ENCODE peak calls at places on chromosomes 6 and 20, in six cellular contexts. Q, K, V, A, W and L are unnamed samples. For H3K4me1, the result is how much of the 10 kb centered on the place peaks cover.

GRCh38 chr6:77619114-77619513 is 33.7 kb upstream of the MEI4 start:
- DNase-seq in Q (no peak), K (no peak), V (no peak), A (no peak), W (no peak), L (no peak)

GRCh38 chr20:57685134-57685851 is 24.5 kb downstream of the PMEPA1 start:
- DNase-seq in Q (no peak), K (no peak), V (peak), A (no peak), W (no peak), L (no peak)

GRCh38 chr6:32254761-32255211 is 30.9 kb upstream of the NOTCH4 start:
- DNase-seq in Q (no peak), K (no peak), V (no peak), A (no peak), W (no peak), L (no peak)

GRCh38 chr6:121965739-121966138 is 433.7 kb upstream of the HSF2 start:
- DNase-seq in Q (no peak), K (no peak), V (no peak), A (no peak), W (no peak), L (no peak)

GRCh38 chr6:29112135-29112534 is 4.3 kb downstream of the OR2J3 start:
- DNase-seq in Q (no peak), K (no peak), V (no peak), A (no peak), W (no peak), L (no peak)

GRCh38 chr20:8853805-8854338 is 215.0 kb upstream of the PLCB4 start:
- DNase-seq in Q (no peak), K (peak), V (no peak), A (peak), W (peak), L (no peak)

GRCh38 chr6:70221025-70221714 is 81.7 kb downstream of the COL9A1 start:
- DNase-seq in Q (no peak), K (peak), V (no peak), A (peak), W (peak), L (no peak)

GRCh38 chr20:21272279-21272678 is 30.9 kb upstream of the XRN2 start:
- DNase-seq in Q (no peak), K (no peak), V (no peak), A (no peak), W (no peak), L (no peak)

GRCh38 chr6:49949062-49949461 is 14.9 kb downstream of the DEFB114 start:
- DNase-seq in Q (no peak), K (no peak), V (no peak), A (no peak), W (no peak), L (no peak)

DNA sequence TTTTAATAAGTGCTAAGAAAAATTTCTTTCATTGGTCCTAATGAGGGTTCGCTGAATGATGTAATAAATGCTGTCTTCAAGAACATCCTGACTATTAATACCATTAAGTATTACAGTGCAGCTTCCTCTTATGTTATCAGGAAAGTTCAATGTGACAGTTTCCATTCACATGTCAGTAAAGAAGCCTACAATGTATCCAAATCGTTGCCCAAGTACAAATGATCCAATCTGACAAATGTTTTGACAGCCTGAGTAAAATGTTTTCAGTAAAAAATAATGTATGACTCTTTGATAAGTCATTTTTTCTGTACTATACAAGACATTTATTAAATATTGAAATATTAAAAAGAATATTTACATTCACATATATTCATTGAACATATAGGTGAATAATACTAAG is 496.1 kb upstream of the MANEA start:
- DNase-seq in Q (no peak), K (no peak), V (no peak), A (no peak), W (no peak), L (no peak)
- H3K27ac ChIP-seq in Q (no peak), K (no peak), V (no peak), A (no peak), W (no peak), L (no peak)

DNA sequence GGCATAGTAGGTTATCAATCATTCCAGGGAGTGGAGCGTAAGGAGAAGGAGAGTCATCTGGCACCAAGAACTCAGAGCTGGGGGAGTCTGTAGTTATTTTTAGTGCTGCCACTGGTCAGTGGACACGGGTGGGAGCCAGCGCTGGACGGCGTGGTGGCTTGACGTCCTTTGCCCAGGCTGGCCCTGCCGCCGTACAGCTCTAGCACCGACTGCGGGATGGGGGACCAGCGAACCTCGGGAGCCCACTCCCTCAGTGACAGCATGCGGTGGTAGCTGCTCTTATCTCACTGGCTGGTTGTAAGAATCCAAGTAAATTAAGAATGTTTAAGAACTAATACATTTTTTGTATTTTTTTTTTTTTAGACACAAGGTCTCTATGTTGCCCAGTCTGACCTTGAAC is 32.5 kb upstream of the RPS6KA2 start:
- DNase-seq in Q (no peak), K (no peak), V (no peak), A (no peak), W (no peak), L (no peak)
- H3K4me1 ChIP-seq in Q (under half), K (under half), V (under half), A (under half), W (under half), L (under half)

GRCh38 chr6:16737926-16738325 is 23.3 kb downstream of the ATXN1 start:
- DNase-seq in Q (no peak), K (no peak), V (no peak), A (no peak), W (no peak), L (no peak)

GRCh38 chr6:16742116-16742515 is 19.1 kb downstream of the ATXN1 start:
- DNase-seq in Q (no peak), K (no peak), V (no peak), A (no peak), W (no peak), L (no peak)

GRCh38 chr6:16743661-16744210 is 17.5 kb downstream of the ATXN1 start:
- DNase-seq in Q (no peak), K (no peak), V (no peak), A (no peak), W (no peak), L (no peak)

GRCh38 chr6:16739329-16739801 is 21.9 kb downstream of the ATXN1 start:
- DNase-seq in Q (no peak), K (no peak), V (no peak), A (peak), W (no peak), L (no peak)

GRCh38 chr6:16741112-16742016 is 19.9 kb downstream of the ATXN1 start:
- DNase-seq in Q (no peak), K (no peak), V (no peak), A (no peak), W (no peak), L (no peak)
- H3K27ac ChIP-seq in Q (peak), K (peak), V (peak), A (no peak), W (no peak), L (no peak)

GRCh38 chr6:105484238-105485161 is 81.6 kb upstream of the PREP start:
- DNase-seq in Q (no peak), K (peak), V (no peak), A (peak), W (peak), L (no peak)

GRCh38 chr6:105483492-105483891 is 80.6 kb upstream of the PREP start:
- DNase-seq in Q (no peak), K (no peak), V (no peak), A (no peak), W (no peak), L (no peak)

GRCh38 chr6:105485456-105485855 is 82.6 kb upstream of the PREP start:
- DNase-seq in Q (no peak), K (no peak), V (no peak), A (peak), W (no peak), L (no peak)

GRCh38 chr6:105482227-105482839 is 79.5 kb upstream of the PREP start:
- DNase-seq in Q (peak), K (no peak), V (peak), A (no peak), W (no peak), L (no peak)

GRCh38 chr6:105482956-105483355 is 80.1 kb upstream of the PREP start:
- DNase-seq in Q (no peak), K (no peak), V (no peak), A (no peak), W (no peak), L (no peak)
- H3K4me1 ChIP-seq in Q (under half), K (under half), V (under half), A (under half), W (under half), L (under half)

GRCh38 chr6:41914343-41914742 is 6.6 kb downstream of the MED20 start:
- DNase-seq in Q (no peak), K (no peak), V (no peak), A (no peak), W (no peak), L (no peak)

GRCh38 chr6:41917528-41917927 is 3.4 kb downstream of the MED20 start:
- DNase-seq in Q (no peak), K (peak), V (no peak), A (no peak), W (no peak), L (no peak)

GRCh38 chr6:41909727-41910126 is 11.2 kb downstream of the MED20 start:
- DNase-seq in Q (no peak), K (no peak), V (no peak), A (no peak), W (no peak), L (no peak)

DNA sequence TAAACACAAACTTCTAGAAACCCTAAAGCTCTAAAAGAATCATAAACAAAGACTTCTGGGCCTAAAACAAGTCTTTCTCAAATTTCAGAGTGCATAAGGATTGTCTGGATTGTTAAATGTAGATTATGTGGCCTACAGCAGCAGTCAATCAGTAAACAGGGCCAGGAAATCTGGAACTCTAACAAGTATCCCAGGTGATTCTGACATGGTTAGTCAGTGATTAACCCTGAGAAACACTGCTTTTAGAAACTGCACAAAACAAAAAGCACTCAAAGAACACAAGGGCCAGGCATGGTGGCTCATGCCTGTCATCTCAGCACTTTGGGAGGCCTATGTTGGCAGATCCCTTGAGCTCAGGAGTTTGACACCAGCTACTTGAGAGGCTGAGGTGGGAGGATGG is 6.1 kb downstream of the MED20 start:
- DNase-seq in Q (no peak), K (no peak), V (no peak), A (no peak), W (no peak), L (no peak)
- H3K27ac ChIP-seq in Q (no peak), K (no peak), V (no peak), A (no peak), W (no peak), L (no peak)

GRCh38 chr20:62420846-62421715 is 6.3 kb downstream of the RBBP8NL start:
- DNase-seq in Q (no peak), K (no peak), V (no peak), A (no peak), W (no peak), L (no peak)
- H3K4me1 ChIP-seq in Q (under half), K (under half), V (under half), A (under half), W (under half), L (under half)

GRCh38 chr6:149013932-149014331 is 267.1 kb downstream of the UST start:
- DNase-seq in Q (no peak), K (no peak), V (no peak), A (no peak), W (no peak), L (no peak)

GRCh38 chr6:149014631-149015171 is 267.9 kb downstream of the UST start:
- DNase-seq in Q (no peak), K (no peak), V (no peak), A (no peak), W (no peak), L (no peak)

GRCh38 chr6:149015224-149015876 is 268.5 kb downstream of the UST start:
- DNase-seq in Q (no peak), K (no peak), V (no peak), A (no peak), W (no peak), L (no peak)

GRCh38 chr6:149008741-149009140 is 261.9 kb downstream of the UST start:
- DNase-seq in Q (no peak), K (no peak), V (no peak), A (no peak), W (no peak), L (no peak)

DNA sequence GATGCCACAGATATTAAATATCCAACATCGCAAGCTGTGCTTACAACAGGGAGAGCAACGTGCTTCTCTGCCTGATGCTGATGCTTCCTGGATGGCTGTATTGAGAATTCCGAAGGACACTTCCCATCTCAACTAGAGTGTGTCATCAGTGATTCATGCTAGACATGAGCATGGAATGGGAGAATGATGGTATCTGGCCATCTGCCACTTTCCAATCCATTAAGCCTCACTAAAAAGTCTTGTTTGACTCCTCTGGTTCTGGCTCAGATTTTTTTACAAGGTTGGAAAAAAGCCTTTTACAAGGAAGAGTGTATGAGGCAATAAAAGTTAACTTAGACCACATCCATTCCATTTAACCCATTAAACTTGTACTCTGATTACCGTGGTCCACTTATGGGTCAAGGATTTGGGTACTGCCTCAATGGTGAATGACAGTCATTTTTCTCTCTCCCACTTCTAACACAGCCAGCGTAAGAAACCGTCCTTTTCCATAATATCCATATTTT is 265.3 kb downstream of the UST start:
- DNase-seq in Q (no peak), K (no peak), V (no peak), A (no peak), W (no peak), L (no peak)
- H3K27ac ChIP-seq in Q (no peak), K (no peak), V (no peak), A (no peak), W (no peak), L (no peak)

DNA sequence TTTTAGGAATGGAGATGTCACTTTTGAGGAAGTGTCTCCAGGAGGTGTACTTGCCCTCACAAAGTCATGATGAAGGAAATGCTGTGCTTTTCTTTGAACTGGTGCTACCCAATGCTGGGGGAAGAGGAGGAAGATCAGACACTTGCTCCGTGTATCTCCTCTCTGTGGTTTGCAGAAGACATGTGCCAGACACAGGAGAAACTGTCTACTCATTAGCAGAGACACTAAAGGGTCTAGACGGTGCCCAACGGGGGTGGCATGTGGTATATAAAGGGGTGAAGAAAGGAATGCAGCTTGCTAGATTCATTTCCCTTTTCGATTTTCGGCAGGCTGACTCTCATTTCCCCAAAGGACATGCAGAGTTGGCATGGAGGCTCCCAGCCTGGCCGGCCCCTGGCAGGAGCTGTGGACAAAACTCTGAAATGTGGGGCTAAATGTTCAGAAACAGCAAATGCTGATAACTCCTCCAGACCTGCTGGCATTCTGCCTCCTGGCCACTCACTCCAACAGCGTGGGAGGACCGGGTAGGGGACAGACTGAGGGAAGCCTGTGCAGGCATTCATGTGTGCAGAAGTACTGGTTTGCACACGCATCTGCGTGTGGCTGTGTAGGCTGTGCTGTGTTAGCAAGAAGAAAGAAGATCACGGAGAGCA is 59.6 kb upstream of the QKI start:
- DNase-seq in Q (peak), K (no peak), V (peak), A (no peak), W (no peak), L (no peak)
- H3K4me1 ChIP-seq in Q (under half), K (under half), V (under half), A (under half), W (under half), L (under half)

GRCh38 chr6:34249469-34250370 is 914 bp upstream of the SMIM29 start:
- DNase-seq in Q (no peak), K (no peak), V (no peak), A (no peak), W (no peak), L (no peak)
- H3K27ac ChIP-seq in Q (peak), K (peak), V (peak), A (no peak), W (peak), L (peak)